ENCODE peak calls at places on chromosome 1, in ten cellular contexts. One of them, this sample, is unnamed.
A peak's percentile ranks its signal among the peaks of the same experiment; 100 is the strongest.

GRCh38 chr1:227789042-227789880 is 26.2 kb upstream of the PRSS38 start:
- DNase-seq in ACHN: no peak
- DNase-seq in GM20000: no peak
- DNase-seq in stimulated activated CD8-positive, alpha-beta memory T cell treated with anti-CD3 and anti-CD28 coated beads, Interleukin-4, amount 100 ng/mL, for 24 hours: no peak
- DNase-seq in AG08396: peak; percentile 38
- DNase-seq in thoracic aorta: no peak
- DNase-seq in stimulated activated CD4-positive, alpha-beta T cell treated with anti-CD3 and anti-CD28 coated beads, Interleukin-2, amount 100 ng/mL, for 24 hours: no peak
- DNase-seq in LoVo: no peak
- DNase-seq in memory B cell: no peak
- DNase-seq in activated T-cell treated with anti-CD3 and anti-CD28 coated beads, Interleukin-2, amount 50 U/mL, for 72 hours: no peak
- DNase-seq in this sample: no peak

GRCh38 chr1:223075834-223076233 is 67.2 kb downstream of the TLR5 start:
- DNase-seq in ACHN: no peak
- DNase-seq in GM20000: no peak
- DNase-seq in stimulated activated CD8-positive, alpha-beta memory T cell treated with anti-CD3 and anti-CD28 coated beads, Interleukin-4, amount 100 ng/mL, for 24 hours: no peak
- DNase-seq in AG08396: no peak
- DNase-seq in thoracic aorta: no peak
- DNase-seq in stimulated activated CD4-positive, alpha-beta T cell treated with anti-CD3 and anti-CD28 coated beads, Interleukin-2, amount 100 ng/mL, for 24 hours: no peak
- DNase-seq in LoVo: no peak
- DNase-seq in memory B cell: no peak
- DNase-seq in activated T-cell treated with anti-CD3 and anti-CD28 coated beads, Interleukin-2, amount 50 U/mL, for 72 hours: no peak
- DNase-seq in this sample: no peak

GRCh38 chr1:99748419-99748818 is 18.0 kb downstream of the FRRS1 start:
- DNase-seq in ACHN: no peak
- DNase-seq in GM20000: no peak
- DNase-seq in stimulated activated CD8-positive, alpha-beta memory T cell treated with anti-CD3 and anti-CD28 coated beads, Interleukin-4, amount 100 ng/mL, for 24 hours: no peak
- DNase-seq in AG08396: no peak
- DNase-seq in thoracic aorta: no peak
- DNase-seq in stimulated activated CD4-positive, alpha-beta T cell treated with anti-CD3 and anti-CD28 coated beads, Interleukin-2, amount 100 ng/mL, for 24 hours: no peak
- DNase-seq in LoVo: peak; percentile 16
- DNase-seq in memory B cell: no peak
- DNase-seq in activated T-cell treated with anti-CD3 and anti-CD28 coated beads, Interleukin-2, amount 50 U/mL, for 72 hours: no peak
- DNase-seq in this sample: no peak

GRCh38 chr1:174068000-174068399 is 45.8 kb upstream of the RC3H1 start:
- DNase-seq in ACHN: peak; percentile 22
- DNase-seq in GM20000: no peak
- DNase-seq in stimulated activated CD8-positive, alpha-beta memory T cell treated with anti-CD3 and anti-CD28 coated beads, Interleukin-4, amount 100 ng/mL, for 24 hours: no peak
- DNase-seq in AG08396: no peak
- DNase-seq in thoracic aorta: no peak
- DNase-seq in stimulated activated CD4-positive, alpha-beta T cell treated with anti-CD3 and anti-CD28 coated beads, Interleukin-2, amount 100 ng/mL, for 24 hours: no peak
- DNase-seq in LoVo: peak; percentile 25
- DNase-seq in memory B cell: no peak
- DNase-seq in activated T-cell treated with anti-CD3 and anti-CD28 coated beads, Interleukin-2, amount 50 U/mL, for 72 hours: no peak
- DNase-seq in this sample: no peak

GRCh38 chr1:203130358-203130992 is 2.9 kb downstream of the ADORA1 start:
- DNase-seq in ACHN: no peak
- DNase-seq in GM20000: no peak
- DNase-seq in stimulated activated CD8-positive, alpha-beta memory T cell treated with anti-CD3 and anti-CD28 coated beads, Interleukin-4, amount 100 ng/mL, for 24 hours: no peak
- DNase-seq in AG08396: no peak
- DNase-seq in thoracic aorta: no peak
- DNase-seq in stimulated activated CD4-positive, alpha-beta T cell treated with anti-CD3 and anti-CD28 coated beads, Interleukin-2, amount 100 ng/mL, for 24 hours: no peak
- DNase-seq in LoVo: no peak
- DNase-seq in memory B cell: no peak
- DNase-seq in activated T-cell treated with anti-CD3 and anti-CD28 coated beads, Interleukin-2, amount 50 U/mL, for 72 hours: no peak
- DNase-seq in this sample: no peak

GRCh38 chr1:115656461-115657077 is 14.8 kb downstream of the VANGL1 start:
- DNase-seq in ACHN: no peak
- DNase-seq in GM20000: no peak
- DNase-seq in stimulated activated CD8-positive, alpha-beta memory T cell treated with anti-CD3 and anti-CD28 coated beads, Interleukin-4, amount 100 ng/mL, for 24 hours: no peak
- DNase-seq in AG08396: no peak
- DNase-seq in thoracic aorta: no peak
- DNase-seq in stimulated activated CD4-positive, alpha-beta T cell treated with anti-CD3 and anti-CD28 coated beads, Interleukin-2, amount 100 ng/mL, for 24 hours: no peak
- DNase-seq in LoVo: no peak
- DNase-seq in memory B cell: no peak
- DNase-seq in activated T-cell treated with anti-CD3 and anti-CD28 coated beads, Interleukin-2, amount 50 U/mL, for 72 hours: no peak
- DNase-seq in this sample: no peak

GRCh38 chr1:38246955-38247952 is 200.7 kb upstream of the POU3F1 start:
- DNase-seq in ACHN: peak; percentile 38
- DNase-seq in GM20000: no peak
- DNase-seq in stimulated activated CD8-positive, alpha-beta memory T cell treated with anti-CD3 and anti-CD28 coated beads, Interleukin-4, amount 100 ng/mL, for 24 hours: no peak
- DNase-seq in AG08396: no peak
- DNase-seq in thoracic aorta: no peak
- DNase-seq in stimulated activated CD4-positive, alpha-beta T cell treated with anti-CD3 and anti-CD28 coated beads, Interleukin-2, amount 100 ng/mL, for 24 hours: no peak
- DNase-seq in LoVo: peak; percentile 55
- DNase-seq in memory B cell: no peak
- DNase-seq in activated T-cell treated with anti-CD3 and anti-CD28 coated beads, Interleukin-2, amount 50 U/mL, for 72 hours: no peak
- DNase-seq in this sample: peak; percentile 88

GRCh38 chr1:178506177-178506576 is 6.7 kb upstream of the TEX35 start:
- DNase-seq in ACHN: no peak
- DNase-seq in GM20000: no peak
- DNase-seq in stimulated activated CD8-positive, alpha-beta memory T cell treated with anti-CD3 and anti-CD28 coated beads, Interleukin-4, amount 100 ng/mL, for 24 hours: no peak
- DNase-seq in AG08396: no peak
- DNase-seq in thoracic aorta: no peak
- DNase-seq in stimulated activated CD4-positive, alpha-beta T cell treated with anti-CD3 and anti-CD28 coated beads, Interleukin-2, amount 100 ng/mL, for 24 hours: no peak
- DNase-seq in LoVo: no peak
- DNase-seq in memory B cell: no peak
- DNase-seq in activated T-cell treated with anti-CD3 and anti-CD28 coated beads, Interleukin-2, amount 50 U/mL, for 72 hours: no peak
- DNase-seq in this sample: no peak

GRCh38 chr1:118247593-118247992 is 62.6 kb upstream of the SPAG17 start:
- DNase-seq in ACHN: peak; percentile 26
- DNase-seq in GM20000: no peak
- DNase-seq in stimulated activated CD8-positive, alpha-beta memory T cell treated with anti-CD3 and anti-CD28 coated beads, Interleukin-4, amount 100 ng/mL, for 24 hours: no peak
- DNase-seq in AG08396: peak; percentile 26
- DNase-seq in thoracic aorta: no peak
- DNase-seq in stimulated activated CD4-positive, alpha-beta T cell treated with anti-CD3 and anti-CD28 coated beads, Interleukin-2, amount 100 ng/mL, for 24 hours: no peak
- DNase-seq in LoVo: no peak
- DNase-seq in memory B cell: no peak
- DNase-seq in activated T-cell treated with anti-CD3 and anti-CD28 coated beads, Interleukin-2, amount 50 U/mL, for 72 hours: no peak
- DNase-seq in this sample: no peak

GRCh38 chr1:67184838-67185421 is 18.7 kb downstream of the IL23R start:
- DNase-seq in ACHN: no peak
- DNase-seq in GM20000: no peak
- DNase-seq in stimulated activated CD8-positive, alpha-beta memory T cell treated with anti-CD3 and anti-CD28 coated beads, Interleukin-4, amount 100 ng/mL, for 24 hours: no peak
- DNase-seq in AG08396: no peak
- DNase-seq in thoracic aorta: no peak
- DNase-seq in stimulated activated CD4-positive, alpha-beta T cell treated with anti-CD3 and anti-CD28 coated beads, Interleukin-2, amount 100 ng/mL, for 24 hours: no peak
- DNase-seq in LoVo: no peak
- DNase-seq in memory B cell: no peak
- DNase-seq in activated T-cell treated with anti-CD3 and anti-CD28 coated beads, Interleukin-2, amount 50 U/mL, for 72 hours: no peak
- DNase-seq in this sample: no peak

GRCh38 chr1:159714529-159714928 is at the start of gene CRP:
- DNase-seq in ACHN: no peak
- DNase-seq in GM20000: no peak
- DNase-seq in stimulated activated CD8-positive, alpha-beta memory T cell treated with anti-CD3 and anti-CD28 coated beads, Interleukin-4, amount 100 ng/mL, for 24 hours: no peak
- DNase-seq in AG08396: no peak
- DNase-seq in thoracic aorta: no peak
- DNase-seq in stimulated activated CD4-positive, alpha-beta T cell treated with anti-CD3 and anti-CD28 coated beads, Interleukin-2, amount 100 ng/mL, for 24 hours: no peak
- DNase-seq in LoVo: no peak
- DNase-seq in memory B cell: no peak
- DNase-seq in activated T-cell treated with anti-CD3 and anti-CD28 coated beads, Interleukin-2, amount 50 U/mL, for 72 hours: no peak
- DNase-seq in this sample: no peak

This sample was measured in Caki2.